ENCODE peak calls at places on chromosomes 3 and 15, in six cellular contexts. A is GM12878, O is SK-N-SH, Z is HepG2, G is K562, S is H1. N is an unnamed sample.
A peak's percentile ranks its signal among the peaks of the same experiment; 100 is the strongest.

GRCh38 chr3:58299839-58300516 is 6.1 kb upstream of the RPP14 start:
- DNase-seq in A (no peak), O (peak; percentile 47), Z (peak; percentile 25), G (no peak), S (peak; percentile 53), N (no peak)

GRCh38 chr3:184015381-184016019 is 2.2 kb downstream of the ABCC5 start:
- DNase-seq in A (no peak), O (peak; percentile 71), Z (no peak), G (no peak), S (no peak), N (no peak)

GRCh38 chr3:197501496-197501878 is 54.3 kb downstream of the BDH1 start:
- DNase-seq in A (peak; percentile 45), O (no peak), Z (peak; percentile 62), G (peak; percentile 58), S (no peak), N (peak; percentile 21)

GRCh38 chr3:32958509-32958908 is 7.1 kb downstream of the CCR4 start:
- DNase-seq in A (no peak), O (no peak), Z (peak; percentile 44), G (no peak), S (no peak), N (no peak)

GRCh38 chr3:52319921-52320595 is 3.9 kb downstream of the DNAH1 start:
- DNase-seq in A (no peak), O (no peak), Z (no peak), G (no peak), S (no peak), N (no peak)

GRCh38 chr15:89828324-89829145 is 13.9 kb upstream of the ANPEP start:
- DNase-seq in A (no peak), O (no peak), Z (no peak), G (no peak), S (no peak), N (no peak)

GRCh38 chr3:114035146-114035545 is 21.2 kb downstream of the CCDC191 start:
- DNase-seq in A (no peak), O (no peak), Z (no peak), G (no peak), S (no peak), N (no peak)

GRCh38 chr3:194140520-194141414 is 4.8 kb downstream of the HES1 start:
- DNase-seq in A (no peak), O (peak; percentile 81), Z (peak; percentile 51), G (peak; percentile 64), S (peak; percentile 79), N (no peak)

GRCh38 chr3:98670020-98670419 is 76.6 kb upstream of the CPOX start:
- DNase-seq in A (no peak), O (no peak), Z (no peak), G (no peak), S (no peak), N (no peak)

GRCh38 chr3:58353722-58354553 is 21.2 kb downstream of the PXK start:
- DNase-seq in A (no peak), O (no peak), Z (no peak), G (no peak), S (no peak), N (peak; percentile 89)

GRCh38 chr15:55824857-55825613 is 82.1 kb upstream of the PRTG start:
- DNase-seq in A (no peak), O (no peak), Z (no peak), G (no peak), S (no peak), N (no peak)

GRCh38 chr15:40204100-40204499 is 34.8 kb upstream of the PAK6 start:
- DNase-seq in A (no peak), O (no peak), Z (no peak), G (no peak), S (no peak), N (no peak)

GRCh38 chr3:53225181-53225580 is 30.6 kb downstream of the TKT start:
- DNase-seq in A (no peak), O (no peak), Z (no peak), G (no peak), S (no peak), N (no peak)

GRCh38 chr15:49135893-49136292 is 19.5 kb downstream of the COPS2 start:
- DNase-seq in A (no peak), O (no peak), Z (no peak), G (no peak), S (no peak), N (no peak)

GRCh38 chr15:49137861-49138260 is 17.5 kb downstream of the COPS2 start:
- DNase-seq in A (no peak), O (no peak), Z (no peak), G (no peak), S (no peak), N (no peak)

GRCh38 chr15:49134683-49135341 is 20.6 kb downstream of the COPS2 start:
- DNase-seq in A (no peak), O (no peak), Z (no peak), G (no peak), S (no peak), N (no peak)

GRCh38 chr15:49131403-49131802 is 24.0 kb downstream of the COPS2 start:
- DNase-seq in A (no peak), O (no peak), Z (no peak), G (no peak), S (no peak), N (no peak)

GRCh38 chr15:49135342-49135857 is 20.0 kb downstream of the COPS2 start:
- DNase-seq in A (no peak), O (no peak), Z (no peak), G (no peak), S (no peak), N (no peak)
- TF ChIP-seq GABPA in A (no peak), O (no peak), Z (no peak), G (no peak), S (no peak), N (no peak)

DNA sequence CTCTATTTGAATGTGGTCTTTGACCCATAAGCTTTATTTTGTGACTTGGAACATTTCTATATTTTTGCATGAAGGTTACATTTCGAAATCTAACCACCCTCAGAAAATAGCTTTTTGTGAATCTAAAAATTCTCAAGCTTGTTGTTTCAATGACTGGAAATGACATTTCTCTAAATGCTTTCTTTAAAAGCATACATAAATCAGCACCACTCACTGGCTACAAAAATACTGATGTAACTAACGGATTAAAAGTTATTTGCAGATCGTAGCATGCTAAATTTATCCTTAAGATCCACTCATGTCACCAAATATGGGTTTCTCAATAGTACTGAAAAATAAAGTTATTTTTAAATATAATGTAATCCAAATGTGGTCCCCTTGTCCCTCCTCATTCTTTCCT is 55.2 kb upstream of the ACAN start:
- DNase-seq in A (no peak), O (no peak), Z (no peak), G (no peak), S (no peak), N (no peak)
- TF ChIP-seq POLR2AphosphoS5 in A (no peak), O (no peak), Z (no peak), G (no peak), S (no peak), N (no peak)

DNA sequence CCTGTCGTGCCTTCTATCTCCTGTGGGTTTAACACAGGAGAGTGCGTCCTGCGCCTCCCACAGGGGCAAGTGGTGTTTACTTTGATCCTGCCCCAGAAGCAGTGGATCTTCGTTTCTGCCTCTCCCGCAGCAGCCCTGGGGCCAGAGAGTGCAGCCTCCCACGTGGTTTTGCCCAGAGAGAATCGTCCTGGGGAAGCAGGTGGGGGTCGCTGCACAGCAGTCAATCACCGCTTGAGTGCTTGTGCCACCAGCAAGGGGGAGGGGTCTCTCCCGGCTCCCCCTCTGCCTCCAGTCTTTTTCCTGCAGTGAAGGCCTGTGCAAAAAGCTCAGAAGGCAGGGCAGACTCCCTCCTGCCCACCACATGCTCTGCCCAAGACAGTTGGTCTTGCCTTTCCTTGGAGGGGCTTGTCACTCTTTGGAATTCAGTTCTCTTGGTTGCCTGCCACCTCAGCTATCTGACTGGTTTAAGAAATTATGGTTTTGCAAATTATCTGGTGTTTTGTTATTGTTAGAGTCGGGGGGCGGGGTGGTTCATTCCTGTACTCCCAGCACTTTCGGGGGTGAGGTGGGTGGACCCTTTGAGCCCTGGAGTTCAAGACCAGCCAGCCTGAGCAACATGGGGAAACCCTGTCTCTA is 26.9 kb downstream of the STOML1 start:
- DNase-seq in A (no peak), O (no peak), Z (no peak), G (no peak), S (no peak), N (no peak)
- H3K27ac ChIP-seq in A (peak overlapping the region; percentile 86), O (no peak overlapping the region), Z (no peak overlapping the region), G (no peak overlapping the region), S (no peak overlapping the region), N (no peak overlapping the region)

GRCh38 chr15:73900129-73900712 is 26.0 kb upstream of the LOXL1 start:
- DNase-seq in A (no peak), O (no peak), Z (no peak), G (no peak), S (no peak), N (no peak)
- TF ChIP-seq GABPA in A (no peak), O (no peak), Z (no peak), G (no peak), S (no peak), N (no peak)

GRCh38 chr3:188126271-188126670 is 27.7 kb upstream of the LPP start:
- DNase-seq in A (no peak), O (no peak), Z (no peak), G (no peak), S (no peak), N (no peak)
- TF ChIP-seq POLR2AphosphoS5 in A (no peak), O (no peak), Z (no peak), G (no peak), S (no peak), N (no peak)

GRCh38 chr3:10992946-10993728 is 589 bp downstream of the SLC6A1 start:
- DNase-seq in A (no peak), O (no peak), Z (no peak), G (no peak), S (peak; percentile 57), N (no peak)
- H3K27ac ChIP-seq in A (no peak overlapping the region), O (no peak overlapping the region), Z (no peak overlapping the region), G (no peak overlapping the region), S (no peak overlapping the region), N (no peak overlapping the region)

DNA sequence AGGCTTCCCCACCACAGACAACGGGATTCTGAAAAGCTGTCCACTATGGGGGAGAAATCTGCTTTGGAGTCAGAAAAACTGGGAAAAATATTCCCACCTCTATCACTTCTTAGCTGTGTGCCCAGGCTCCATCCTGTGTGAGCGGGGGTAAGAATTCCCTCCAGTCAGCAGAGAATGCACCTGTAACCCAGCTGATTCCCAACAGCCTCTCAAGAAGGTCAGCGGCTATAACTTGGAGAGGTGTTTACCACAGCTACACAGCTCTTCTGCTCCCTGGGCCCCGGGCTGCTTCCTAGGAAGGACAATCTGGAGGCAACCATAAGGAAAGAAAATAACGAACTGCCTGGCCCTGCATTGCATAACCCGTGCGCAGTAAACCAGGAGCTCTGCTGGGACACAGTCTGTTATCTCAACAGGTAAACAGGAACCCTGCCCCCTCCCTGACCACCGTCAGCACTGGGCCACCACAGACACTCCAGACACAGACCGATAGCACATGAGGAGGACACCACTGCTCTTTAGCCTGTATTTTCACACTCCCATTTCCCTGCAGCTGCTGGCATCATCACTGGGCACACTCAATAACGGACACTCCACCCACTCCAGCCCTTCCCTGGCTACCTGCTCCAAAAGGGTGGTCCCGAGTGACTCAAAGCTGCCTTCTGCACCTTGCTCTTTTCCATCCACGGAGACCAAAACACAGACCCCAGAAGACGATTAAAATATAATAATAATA is 2.1 kb downstream of the RAB43 start:
- DNase-seq in A (no peak), O (no peak), Z (peak; percentile 86), G (no peak), S (no peak), N (peak; percentile 32)
- TF ChIP-seq GABPA in A (no peak), O (no peak), Z (peak; percentile 71), G (no peak), S (no peak), N (no peak)

N was measured in HL-60.